ENCODE peak calls at places on chromosomes 7 and 10, in ten cellular contexts. I, G, H, B, K, Y, E, N, A and W are unnamed samples.

GRCh38 chr10:60353519-60354258 is 36.0 kb downstream of the ANK3 start:
- DNase-seq in G (no peak), Y (no peak), A (no peak), E (no peak), N (no peak), I (peak), H (no peak), K (no peak), B (peak), W (no peak)

GRCh38 chr10:68047554-68048327 is 27.3 kb downstream of the HERC4 start:
- DNase-seq in A (no peak), K (no peak), H (no peak), G (no peak), Y (no peak), I (no peak), E (no peak), B (no peak), N (no peak), W (no peak)

GRCh38 chr10:126049741-126050140 is 153.4 kb downstream of the FANK1 start:
- DNase-seq in H (no peak), G (no peak), Y (no peak), I (peak), K (no peak), B (peak), N (no peak), E (peak), A (no peak), W (peak)

GRCh38 chr7:24891173-24891787 is 88.7 kb downstream of the OSBPL3 start:
- DNase-seq in A (no peak), B (no peak), E (no peak), G (no peak), Y (no peak), I (no peak), N (no peak), K (no peak), H (no peak), W (no peak)

GRCh38 chr10:109432281-109432680 is 491.0 kb downstream of the XPNPEP1 start:
- DNase-seq in Y (no peak), N (no peak), H (no peak), G (no peak), A (no peak), E (no peak), I (no peak), B (no peak), K (no peak), W (no peak)

GRCh38 chr7:20159226-20159747 is 57.9 kb downstream of the MACC1 start:
- DNase-seq in N (no peak), Y (no peak), B (no peak), H (no peak), K (no peak), E (no peak), G (no peak), A (no peak), I (no peak), W (no peak)

GRCh38 chr10:122298598-122299301 is 27.7 kb downstream of the BTBD16 start:
- DNase-seq in G (peak), H (peak), N (peak), K (peak), I (peak), Y (peak), B (peak), A (peak), E (peak), W (peak)

GRCh38 chr10:88473989-88474883 is 108.9 kb downstream of the RNLS start:
- DNase-seq in I (no peak), G (peak), E (peak), N (no peak), A (no peak), B (no peak), H (peak), K (peak), Y (peak), W (peak)

GRCh38 chr7:75716992-75717626 is 21.6 kb downstream of the HIP1 start:
- DNase-seq in Y (no peak), K (no peak), A (peak), B (no peak), N (no peak), H (no peak), G (no peak), I (peak), E (no peak), W (peak)

GRCh38 chr10:92238586-92239098 is 52.2 kb downstream of the CPEB3 start:
- DNase-seq in G (no peak), N (no peak), I (no peak), H (peak), Y (peak), B (peak), E (peak), K (peak), A (no peak), W (peak)

GRCh38 chr10:116787893-116788665 is 45.7 kb upstream of the HSPA12A start:
- DNase-seq in N (peak), H (peak), A (peak), Y (peak), B (peak), I (peak), E (peak), G (peak), K (peak), W (peak)

GRCh38 chr10:123974406-123974805 is 82.8 kb upstream of the CPXM2 start:
- DNase-seq in A (no peak), Y (no peak), B (no peak), N (no peak), H (peak), E (no peak), G (no peak), K (no peak), I (no peak), W (peak)

GRCh38 chr10:121530481-121531075 is 67.7 kb downstream of the FGFR2 start:
- DNase-seq in E (no peak), Y (no peak), K (no peak), B (no peak), G (no peak), N (no peak), H (no peak), I (no peak), A (no peak), W (no peak)

GRCh38 chr10:48215983-48216505 is 58.5 kb downstream of the FRMPD2 start:
- DNase-seq in A (no peak), G (no peak), K (no peak), H (no peak), I (no peak), E (no peak), Y (no peak), N (no peak), B (no peak), W (no peak)

GRCh38 chr10:116255931-116256748 is 16.9 kb downstream of the GFRA1 start:
- DNase-seq in N (no peak), G (no peak), E (no peak), A (no peak), H (no peak), I (no peak), K (no peak), Y (no peak), B (no peak), W (no peak)

GRCh38 chr10:68196707-68197106 is 35.2 kb downstream of the ATOH7 start:
- DNase-seq in Y (no peak), G (no peak), K (no peak), A (no peak), H (no peak), B (no peak), N (no peak), I (no peak), E (no peak), W (no peak)

GRCh38 chr7:112938895-112939588 is 147.6 kb downstream of the GPR85 start:
- DNase-seq in B (peak), G (peak), K (peak), Y (peak), H (peak), I (peak), A (peak), N (no peak), E (no peak), W (peak)

GRCh38 chr10:93749218-93749799 is 8.4 kb upstream of the LGI1 start:
- DNase-seq in Y (no peak), G (no peak), E (no peak), I (no peak), H (no peak), N (no peak), A (no peak), K (peak), B (peak), W (no peak)

GRCh38 chr7:30911561-30911969 is at the start of gene AQP1:
- DNase-seq in Y (peak), E (peak), B (peak), K (no peak), A (peak), H (peak), G (peak), N (no peak), I (peak), W (no peak)
- H3K27ac ChIP-seq in Y (peak), E (peak), B (peak), K (no peak), A (peak), H (peak), G (peak), N (no peak), I (peak), W (no peak)

GRCh38 chr10:79473511-79474095 is 28.2 kb upstream of the ZCCHC24 start:
- DNase-seq in Y (no peak), A (no peak), B (no peak), N (no peak), H (no peak), I (no peak), K (no peak), E (no peak), G (no peak), W (no peak)
- H3K27ac ChIP-seq in Y (no peak), A (no peak), B (no peak), N (no peak), H (no peak), I (no peak), K (no peak), E (no peak), G (no peak), W (no peak)

GRCh38 chr10:77943086-77943901 is 16.7 kb upstream of the DLG5 start:
- DNase-seq in A (no peak), G (no peak), H (no peak), K (peak), I (peak), Y (no peak), N (no peak), B (no peak), E (peak), W (peak)

GRCh38 chr10:77946084-77946483 is 19.5 kb upstream of the DLG5 start:
- DNase-seq in H (no peak), E (no peak), K (no peak), B (no peak), I (peak), A (no peak), N (no peak), Y (no peak), G (no peak), W (no peak)

DNA sequence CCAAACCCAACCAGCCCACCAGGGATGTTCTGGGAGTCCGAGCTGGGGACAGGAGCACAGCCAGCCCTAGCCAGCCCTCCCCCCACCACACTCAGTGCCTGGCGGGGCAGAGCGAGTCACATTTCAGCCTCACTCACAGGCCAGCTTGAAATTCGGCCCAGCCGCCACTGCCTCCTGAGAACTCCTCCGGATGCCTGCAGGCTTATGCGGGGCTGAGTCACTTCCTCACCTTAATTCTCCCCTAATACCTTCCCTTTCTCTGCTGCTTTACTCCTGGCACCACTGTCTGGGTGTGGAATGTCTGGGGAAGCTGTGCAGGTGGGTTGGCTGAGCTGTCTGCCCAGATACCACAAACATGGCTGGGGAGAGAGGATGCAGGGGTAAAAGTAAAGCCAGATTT is 22.6 kb upstream of the DLG5 start:
- DNase-seq in H (no peak), E (peak), A (peak), G (peak), B (peak), Y (no peak), I (peak), K (peak), N (no peak), W (peak)
- H3K27ac ChIP-seq in H (no peak), E (peak), A (no peak), G (peak), B (no peak), Y (no peak), I (no peak), K (peak), N (no peak), W (peak)

GRCh38 chr7:102990642-102991041 is 77.8 kb downstream of the LRRC17 start:
- DNase-seq in I (no peak), Y (no peak), H (no peak), G (no peak), B (no peak), A (no peak), K (no peak), N (no peak), E (no peak), W (no peak)
- H3K27ac ChIP-seq in I (peak), Y (peak), H (no peak), G (no peak), B (no peak), A (peak), K (no peak), N (no peak), E (no peak), W (peak)

GRCh38 chr10:8047452-8048280 is 6.8 kb upstream of the GATA3 start:
- DNase-seq in N (no peak), E (no peak), B (no peak), H (no peak), I (no peak), A (no peak), Y (no peak), K (peak), G (no peak), W (no peak)

GRCh38 chr10:8049874-8050560 is 4.5 kb upstream of the GATA3 start:
- DNase-seq in N (no peak), E (no peak), I (no peak), B (no peak), A (no peak), G (no peak), H (no peak), K (peak), Y (no peak), W (no peak)

GRCh38 chr10:8049151-8049873 is 5.2 kb upstream of the GATA3 start:
- DNase-seq in B (no peak), K (peak), G (no peak), I (no peak), E (no peak), N (no peak), Y (no peak), H (no peak), A (no peak), W (no peak)

GRCh38 chr10:8050561-8051108 is 3.9 kb upstream of the GATA3 start:
- DNase-seq in H (no peak), E (no peak), I (no peak), N (no peak), K (peak), Y (no peak), A (no peak), B (no peak), G (no peak), W (no peak)

DNA sequence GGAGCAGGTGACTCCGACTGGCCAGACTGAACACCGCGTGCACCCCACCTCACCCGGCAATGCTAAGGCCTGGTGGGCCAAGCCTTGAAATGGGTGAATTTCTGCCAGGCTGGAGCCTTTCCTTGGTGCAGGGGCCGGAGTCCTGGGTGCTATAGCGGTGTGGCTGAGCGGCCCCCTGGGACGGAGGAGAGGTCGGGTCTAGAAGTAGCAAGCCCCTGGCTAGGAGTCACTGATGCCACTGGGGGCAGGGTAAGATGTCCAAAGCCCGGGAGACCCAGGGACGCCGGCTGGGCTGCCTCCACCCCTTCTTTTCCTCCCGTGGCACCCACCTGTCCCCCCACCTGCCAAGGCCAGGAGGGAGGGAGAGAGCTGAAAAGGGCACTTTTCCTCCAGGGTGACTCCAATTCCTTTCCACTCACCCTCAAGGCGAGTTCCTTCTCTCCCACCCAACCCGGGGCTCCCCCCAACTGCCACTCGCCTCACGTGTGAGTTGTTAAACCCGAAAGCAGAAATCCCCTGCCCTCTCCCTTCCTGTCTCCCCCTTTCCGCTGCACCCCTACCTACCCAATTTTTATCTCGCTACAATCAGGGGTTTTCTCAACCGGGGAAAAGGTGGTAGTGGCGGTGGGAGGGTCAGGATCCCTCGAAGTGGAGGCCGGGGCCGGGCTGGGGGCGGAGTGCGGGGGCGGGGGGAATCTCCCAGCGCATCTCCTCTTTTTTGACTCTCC is 6.0 kb upstream of the GATA3 start:
- DNase-seq in K (peak), Y (no peak), E (no peak), G (no peak), N (no peak), A (no peak), H (no peak), I (no peak), B (no peak), W (no peak)
- H3K27ac ChIP-seq in K (no peak), Y (no peak), E (peak), G (no peak), N (no peak), A (no peak), H (no peak), I (no peak), B (no peak), W (no peak)

DNA sequence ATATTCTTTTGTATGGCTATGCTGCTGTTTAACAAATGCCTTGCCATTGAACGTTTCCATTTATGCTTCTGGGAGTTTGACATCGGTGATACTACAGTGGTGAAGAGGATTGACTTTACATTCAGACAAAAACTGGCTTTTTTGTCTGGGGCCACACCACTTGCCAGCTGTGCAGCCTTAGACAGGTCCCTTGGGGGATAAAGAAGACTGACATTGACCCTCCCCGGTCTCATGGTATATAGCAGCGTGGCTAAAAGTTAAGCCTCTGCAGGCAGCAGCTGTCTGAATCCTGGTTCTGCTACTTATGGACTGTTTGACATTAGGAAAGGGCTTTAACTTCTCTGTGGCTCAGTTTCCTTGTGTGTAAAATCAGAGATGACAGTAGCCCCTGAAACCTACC is 42.0 kb upstream of the PTF1A start:
- DNase-seq in N (no peak), H (no peak), I (no peak), B (no peak), Y (no peak), G (no peak), A (no peak), K (no peak), E (no peak), W (no peak)
- H3K27ac ChIP-seq in N (no peak), H (no peak), I (no peak), B (no peak), Y (no peak), G (no peak), A (no peak), K (no peak), E (no peak), W (no peak)

DNA sequence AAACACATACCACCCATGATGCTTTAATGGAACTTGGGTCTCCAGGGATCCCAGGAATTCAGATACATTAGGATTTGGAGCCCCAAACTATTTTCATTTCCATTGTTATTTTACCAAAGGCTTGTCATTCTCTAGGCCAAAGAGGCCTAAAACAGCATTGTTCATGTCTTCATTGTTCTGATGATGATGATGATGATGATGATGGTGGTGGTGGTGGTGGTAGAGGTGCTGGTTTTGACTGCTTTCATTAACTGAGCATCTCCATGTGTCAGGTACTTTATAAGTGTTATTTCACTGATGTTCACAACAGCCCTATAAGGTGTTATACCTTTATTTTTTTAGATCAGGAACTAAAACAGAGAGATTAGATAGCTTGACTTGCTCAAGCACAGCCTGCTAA is 12.2 kb upstream of the RBM20 start:
- DNase-seq in Y (no peak), A (no peak), I (no peak), E (no peak), B (no peak), G (no peak), H (no peak), N (no peak), K (no peak), W (no peak)
- H3K27ac ChIP-seq in Y (no peak), A (no peak), I (peak), E (no peak), B (no peak), G (no peak), H (no peak), N (no peak), K (no peak), W (no peak)

GRCh38 chr10:22321156-22321711 is 335 bp downstream of the BMI1 start:
- DNase-seq in H (peak), E (no peak), B (peak), A (peak), G (peak), N (peak), I (peak), K (peak), Y (peak), W (no peak)

GRCh38 chr10:22319559-22320558 is 1.0 kb upstream of the BMI1 start:
- DNase-seq in I (no peak), H (no peak), E (no peak), A (no peak), N (no peak), Y (no peak), G (no peak), K (no peak), B (no peak), W (no peak)

GRCh38 chr10:22321831-22322662 is 1.1 kb downstream of the BMI1 start:
- DNase-seq in K (peak), A (peak), N (no peak), I (peak), H (no peak), Y (peak), G (no peak), B (no peak), E (no peak), W (no peak)

GRCh38 chr10:22318772-22319171 is 2.1 kb upstream of the BMI1 start:
- DNase-seq in N (no peak), K (no peak), Y (no peak), I (no peak), E (no peak), A (no peak), H (no peak), G (no peak), B (no peak), W (no peak)

GRCh38 chr10:22320591-22321155 is at the start of gene BMI1:
- DNase-seq in G (peak), I (peak), N (peak), H (peak), E (peak), Y (peak), B (peak), A (peak), K (peak), W (peak)
- H3K27ac ChIP-seq in G (peak), I (peak), N (peak), H (peak), E (peak), Y (peak), B (peak), A (peak), K (no peak), W (peak)

GRCh38 chr7:106073701-106074100 is 38.4 kb downstream of the SYPL1 start:
- DNase-seq in N (no peak), B (no peak), A (no peak), K (no peak), I (no peak), Y (no peak), H (no peak), E (no peak), G (no peak), W (no peak)
- H3K27ac ChIP-seq in N (no peak), B (no peak), A (no peak), K (no peak), I (no peak), Y (no peak), H (no peak), E (no peak), G (no peak), W (peak)